ENCODE peak calls at places on chromosomes 4 and X, in four cellular contexts. V, U, I and Q are unnamed samples.
A peak's percentile ranks its signal among the peaks of the same experiment; 100 is the strongest.

GRCh38 chr4:159105063-159105414 is 2.2 kb downstream of the RAPGEF2 start:
- DNase-seq in V (peak; percentile 70), U (no peak), I (no peak), Q (peak; percentile 31)

GRCh38 chrX:146224442-146224841 is 406.8 kb downstream of the SLITRK2 start:
- DNase-seq in V (no peak), I (no peak), U (no peak), Q (no peak)

GRCh38 chrX:130117166-130117565 is 6.9 kb upstream of the ELF4 start:
- DNase-seq in U (no peak), I (no peak), V (no peak), Q (no peak)

GRCh38 chrX:106802063-106802387 is 448 bp upstream of the TBC1D8B start:
- DNase-seq in I (no peak), U (no peak), V (no peak), Q (peak; percentile 40)

GRCh38 chr4:168265327-168265726 is 53.2 kb downstream of the DDX60 start:
- DNase-seq in U (no peak), V (peak; percentile 16), I (no peak), Q (no peak)

GRCh38 chrX:102129473-102129872 is 4.0 kb downstream of the TCEAL2 start:
- DNase-seq in I (no peak), U (no peak), V (peak; percentile 26), Q (peak; percentile 3)

GRCh38 chr4:178198691-178199090 is 756.5 kb upstream of the AGA start:
- DNase-seq in U (no peak), V (no peak), I (no peak), Q (peak; percentile 8)

GRCh38 chrX:7254144-7254543 is 106.2 kb upstream of the PUDP start:
- DNase-seq in V (no peak), U (no peak), I (no peak), Q (no peak)

GRCh38 chr4:7531640-7531994 is 96.9 kb upstream of the PSAPL1 start:
- DNase-seq in V (no peak), I (no peak), U (no peak), Q (no peak)

GRCh38 chrX:56800307-56800706 is 71.3 kb downstream of the NBDY start:
- DNase-seq in U (no peak), V (no peak), I (no peak), Q (no peak)

GRCh38 chr4:68062501-68062900 is 67.2 kb downstream of the TMPRSS11F start:
- DNase-seq in V (no peak), I (no peak), U (no peak), Q (no peak)

GRCh38 chr4:123893746-123894095 is 497.1 kb downstream of the SPRY1 start:
- DNase-seq in V (peak; percentile 64), I (no peak), U (no peak), Q (no peak)

GRCh38 chr4:181661090-181661489 is 582.1 kb upstream of the TENM3 start:
- DNase-seq in U (no peak), I (no peak), V (peak; percentile 78), Q (peak; percentile 57)

GRCh38 chr4:139603576-139604387 is 47.8 kb upstream of the SETD7 start:
- DNase-seq in V (peak; percentile 82), I (peak; percentile 57), U (peak; percentile 49), Q (peak; percentile 76)

GRCh38 chr4:137993232-137993631 is 248.9 kb downstream of the SLC7A11 start:
- DNase-seq in I (no peak), U (no peak), V (no peak), Q (no peak)

GRCh38 chrX:147635186-147635585 is 276.5 kb upstream of the FMR1 start:
- DNase-seq in I (no peak), U (no peak), V (no peak), Q (no peak)

GRCh38 chr4:157389751-157390150 is 169.2 kb downstream of the GRIA2 start:
- DNase-seq in U (no peak), V (no peak), I (no peak), Q (no peak)

GRCh38 chr4:40301592-40301991 is 33.5 kb upstream of the CHRNA9 start:
- DNase-seq in U (no peak), V (no peak), I (no peak), Q (no peak)

GRCh38 chrX:68249904-68250303 is 183.4 kb downstream of the OPHN1 start:
- DNase-seq in I (no peak), V (no peak), U (no peak), Q (no peak)

GRCh38 chr4:153488006-153488718 is 22.0 kb downstream of the TMEM131L start:
- DNase-seq in I (no peak), V (peak; percentile 45), U (no peak), Q (no peak)

GRCh38 chr4:152500798-152501434 is 35.0 kb downstream of the FBXW7 start:
- DNase-seq in I (peak; percentile 72), U (peak; percentile 85), V (peak; percentile 96), Q (peak; percentile 96)

GRCh38 chr4:175953960-175954521 is 111.6 kb upstream of the WDR17 start:
- DNase-seq in V (no peak), I (no peak), U (no peak), Q (no peak)

GRCh38 chr4:53479731-53480525 is 102.5 kb downstream of the FIP1L1 start:
- DNase-seq in I (no peak), U (no peak), V (peak; percentile 70), Q (no peak)

GRCh38 chrX:44945736-44946135 is 72.7 kb downstream of the KDM6A start:
- DNase-seq in V (peak; percentile 15), U (no peak), I (no peak), Q (no peak)

GRCh38 chr4:111213520-111213919 is 590.6 kb upstream of the PITX2 start:
- DNase-seq in I (no peak), U (no peak), V (no peak), Q (no peak)

GRCh38 chr4:86380176-86380724 is 20.4 kb upstream of the MAPK10 start:
- DNase-seq in I (no peak), U (no peak), V (no peak), Q (no peak)

GRCh38 chr4:81724925-81725329 is 253.2 kb upstream of the RASGEF1B start:
- DNase-seq in U (no peak), V (no peak), I (no peak), Q (no peak)

GRCh38 chrX:7244400-7244799 is 96.4 kb upstream of the PUDP start:
- DNase-seq in I (no peak), V (no peak), U (no peak), Q (no peak)

GRCh38 chr4:155972098-155972497 is 18.4 kb upstream of the CTSO start:
- DNase-seq in V (peak; percentile 58), U (peak; percentile 19), I (no peak), Q (peak; percentile 57)
- TF ChIP-seq CTCF in V (peak; percentile 62), U (peak; percentile 21), I (peak; percentile 37), Q (peak; percentile 60)

GRCh38 chrX:143437439-143437838 is 79.8 kb downstream of the SPANXN3 start:
- DNase-seq in V (peak; percentile 17), U (no peak), I (no peak), Q (peak; percentile 49)
- TF ChIP-seq CTCF in V (peak; percentile 24), U (no peak), I (peak; percentile 59), Q (peak; percentile 39)

GRCh38 chr4:56727150-56727549 is 46.1 kb upstream of the HOPX start:
- DNase-seq in I (no peak), U (no peak), V (peak; percentile 25), Q (peak; percentile 31)
- TF ChIP-seq CTCF in I (no peak), U (no peak), V (no peak), Q (peak; percentile 6)

GRCh38 chr4:48295116-48295515 is 25.5 kb upstream of the TEC start:
- DNase-seq in V (peak; percentile 29), I (no peak), U (no peak), Q (peak; percentile 29)

GRCh38 chr4:48290146-48290772 is 20.6 kb upstream of the TEC start:
- DNase-seq in V (peak; percentile 36), I (no peak), U (peak; percentile 36), Q (peak; percentile 31)
- TF ChIP-seq CTCF in V (peak; percentile 64), I (peak; percentile 60), U (peak; percentile 49), Q (peak; percentile 68)

GRCh38 chrX:39439910-39440733 is 638.9 kb downstream of the MID1IP1 start:
- DNase-seq in U (no peak), V (no peak), I (no peak), Q (no peak)
- TF ChIP-seq CTCF in U (no peak), V (no peak), I (no peak), Q (no peak)

DNA sequence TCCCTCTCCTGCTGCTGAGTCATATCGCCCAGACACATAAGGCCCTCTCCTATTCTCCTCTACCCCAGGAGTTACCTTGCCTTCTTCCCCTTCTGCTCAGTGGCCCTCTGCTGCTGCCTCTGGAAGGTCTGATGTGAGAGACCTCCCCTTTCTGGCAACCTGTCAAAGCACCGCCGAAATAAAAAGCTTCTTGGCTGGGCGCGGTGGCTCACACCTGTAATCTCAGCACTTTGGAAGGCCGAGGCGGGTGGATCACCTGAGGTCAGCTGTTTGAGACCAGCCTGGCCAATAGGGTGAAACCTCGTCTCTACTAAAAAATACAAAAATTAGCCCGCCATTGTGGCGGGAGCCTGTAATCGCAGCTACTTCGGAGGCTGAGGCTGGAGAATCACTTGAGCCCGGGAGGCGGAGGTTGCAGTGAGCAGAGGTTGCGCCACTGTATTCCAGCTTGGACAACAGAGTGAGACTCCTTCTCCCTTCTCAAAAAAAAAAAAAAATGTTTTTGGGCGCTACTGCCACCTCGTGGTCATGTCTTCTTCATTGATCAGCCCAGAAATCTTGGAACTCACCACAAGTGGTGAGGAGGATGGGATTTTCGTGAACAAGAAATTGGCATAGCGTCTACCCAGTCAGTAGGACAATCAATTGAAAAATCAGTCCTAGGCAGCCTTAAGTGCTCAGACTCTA is 8.6 kb upstream of the ZXDA start:
- DNase-seq in V (peak; percentile 59), U (peak; percentile 26), I (peak; percentile 1), Q (peak; percentile 52)
- TF ChIP-seq CTCF in V (peak; percentile 41), U (peak; percentile 38), I (peak; percentile 52), Q (peak; percentile 44)

GRCh38 chrX:69424161-69424560 is 80.0 kb upstream of the NALF2 start:
- DNase-seq in V (peak; percentile 19), I (no peak), U (peak; percentile 2), Q (peak; percentile 30)
- TF ChIP-seq CTCF in V (peak; percentile 24), I (peak; percentile 54), U (peak; percentile 15), Q (peak; percentile 40)

DNA sequence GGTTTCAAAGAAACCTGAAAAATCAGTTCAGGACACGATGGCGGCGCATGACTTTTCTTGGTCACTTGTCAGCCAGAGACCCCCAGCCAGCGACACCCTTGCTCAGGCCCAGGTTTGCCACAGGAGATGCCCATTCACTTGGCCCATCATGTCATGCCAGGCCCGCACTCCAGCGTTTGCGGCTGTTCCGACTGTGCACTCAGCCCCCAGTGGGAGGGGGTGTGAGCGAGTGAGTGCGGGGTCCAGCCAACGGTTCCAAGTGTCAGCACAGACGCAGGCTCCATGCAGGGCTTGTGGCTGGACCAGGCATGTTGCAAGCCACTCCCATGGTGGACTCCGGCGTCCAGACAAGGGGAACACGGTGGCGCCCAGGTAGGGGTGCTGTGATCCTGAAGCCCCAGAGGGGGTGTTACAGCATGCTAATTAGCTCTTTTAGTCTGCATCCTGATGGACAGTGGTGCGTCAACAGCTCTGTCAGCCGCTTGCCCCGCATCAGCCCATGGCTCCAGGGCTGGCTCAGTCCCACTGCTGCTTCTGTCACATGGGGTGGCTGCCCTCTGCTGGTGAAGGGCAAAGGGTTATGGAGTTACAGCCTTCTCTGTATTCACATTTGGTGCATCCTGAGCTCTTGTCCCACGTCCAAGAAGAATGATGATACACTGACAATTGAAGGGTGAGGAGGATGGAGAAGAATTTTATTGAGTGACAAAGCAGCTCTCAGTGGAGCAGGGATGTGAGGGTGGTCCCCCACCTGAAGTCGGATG is 3.7 kb upstream of the MAEA start:
- DNase-seq in I (no peak), U (no peak), V (peak; percentile 32), Q (peak; percentile 8)
- TF ChIP-seq CTCF in I (no peak), U (no peak), V (no peak), Q (no peak)

DNA sequence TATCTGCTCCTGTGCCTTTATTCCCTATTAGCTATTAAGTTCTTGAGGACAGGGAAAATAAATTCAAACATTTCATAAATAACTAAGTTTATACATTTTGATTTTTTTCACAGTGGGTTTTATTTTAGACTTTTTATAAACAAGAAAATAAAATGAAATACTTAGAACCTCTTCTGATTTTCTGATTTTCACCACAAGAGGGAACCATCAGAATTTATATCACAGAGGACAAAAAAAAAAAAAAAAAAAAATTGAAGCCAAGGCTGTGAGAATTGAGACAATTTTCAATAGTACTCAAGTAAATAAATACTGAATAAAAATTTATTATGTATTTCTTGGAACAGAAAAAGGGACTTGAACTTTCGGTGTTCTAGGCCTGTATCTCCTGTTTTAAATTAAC is 288.1 kb downstream of the SH3BGRL start:
- DNase-seq in V (peak; percentile 6), U (no peak), I (no peak), Q (no peak)
- TF ChIP-seq CTCF in V (no peak), U (no peak), I (peak; percentile 39), Q (no peak)